ENCODE peak calls at places on chromosomes 16 and 17, in six cellular contexts. X, G, T, Q, V and I are unnamed samples. For H3K9me2, the result is how much of the 10 kb centered on the place peaks cover.

GRCh38 chr16:51151951-51152663 is 1.0 kb upstream of the SALL1 start:
- DNase-seq in X (peak), G (no peak), T (peak), Q (no peak), V (no peak), I (no peak)

GRCh38 chr17:57552114-57552601 is 192.9 kb downstream of the CCDC182 start:
- DNase-seq in X (peak), G (no peak), T (peak), Q (no peak), V (no peak), I (no peak)

GRCh38 chr17:39239640-39240314 is 14.0 kb upstream of the STAC2 start:
- DNase-seq in X (no peak), G (peak), T (peak), Q (peak), V (peak), I (peak)

GRCh38 chr16:1425616-1426370 is 5.1 kb upstream of the PERCC1 start:
- DNase-seq in X (no peak), G (no peak), T (no peak), Q (no peak), V (no peak), I (no peak)

GRCh38 chr17:5874486-5874885 is 195.7 kb upstream of the WSCD1 start:
- DNase-seq in X (no peak), G (no peak), T (no peak), Q (no peak), V (no peak), I (no peak)

GRCh38 chr17:34252138-34252889 is 2.8 kb upstream of the CCL2 start:
- DNase-seq in X (peak), G (no peak), T (peak), Q (no peak), V (no peak), I (no peak)

GRCh38 chr17:40430272-40431230 is 12.7 kb upstream of the IGFBP4 start:
- DNase-seq in X (no peak), G (no peak), T (no peak), Q (no peak), V (no peak), I (no peak)

GRCh38 chr16:82995927-82996441 is 369.2 kb downstream of the CDH13 start:
- DNase-seq in X (peak), G (no peak), T (peak), Q (no peak), V (no peak), I (no peak)

GRCh38 chr16:49587051-49587450 is 213.4 kb downstream of the C16orf78 start:
- DNase-seq in X (no peak), G (no peak), T (no peak), Q (no peak), V (no peak), I (no peak)

GRCh38 chr16:4624827-4625616 is 396 bp downstream of the MGRN1 start:
- DNase-seq in X (peak), G (peak), T (peak), Q (peak), V (no peak), I (no peak)

GRCh38 chr16:72372082-72372615 is 200.2 kb upstream of the PMFBP1 start:
- DNase-seq in X (no peak), G (no peak), T (no peak), Q (no peak), V (no peak), I (no peak)

GRCh38 chr17:50541916-50542688 is 4.9 kb upstream of the SPATA20 start:
- DNase-seq in X (peak), G (peak), T (peak), Q (peak), V (no peak), I (peak)

GRCh38 chr17:71632328-71632727 is 488.5 kb upstream of the SOX9 start:
- DNase-seq in X (peak), G (peak), T (no peak), Q (no peak), V (peak), I (peak)

GRCh38 chr17:4833941-4834501 is 881 bp downstream of the MINK1 start:
- DNase-seq in X (peak), G (peak), T (peak), Q (no peak), V (no peak), I (peak)

GRCh38 chr17:73532441-73532901 is 111.8 kb downstream of the SDK2 start:
- DNase-seq in X (no peak), G (no peak), T (no peak), Q (no peak), V (no peak), I (no peak)

GRCh38 chr17:68375566-68375965 is 81.7 kb downstream of the WIPI1 start:
- DNase-seq in X (no peak), G (no peak), T (no peak), Q (no peak), V (no peak), I (no peak)

GRCh38 chr16:1125471-1125870 is 27.4 kb upstream of the CACNA1H start:
- DNase-seq in X (peak), G (peak), T (peak), Q (no peak), V (peak), I (peak)

GRCh38 chr17:81563861-81564586 is 11.9 kb upstream of the FAAP100 start:
- DNase-seq in X (peak), G (no peak), T (no peak), Q (no peak), V (no peak), I (no peak)
- H3K27ac ChIP-seq in X (peak), G (no peak), T (peak), Q (no peak), V (no peak), I (no peak)

DNA sequence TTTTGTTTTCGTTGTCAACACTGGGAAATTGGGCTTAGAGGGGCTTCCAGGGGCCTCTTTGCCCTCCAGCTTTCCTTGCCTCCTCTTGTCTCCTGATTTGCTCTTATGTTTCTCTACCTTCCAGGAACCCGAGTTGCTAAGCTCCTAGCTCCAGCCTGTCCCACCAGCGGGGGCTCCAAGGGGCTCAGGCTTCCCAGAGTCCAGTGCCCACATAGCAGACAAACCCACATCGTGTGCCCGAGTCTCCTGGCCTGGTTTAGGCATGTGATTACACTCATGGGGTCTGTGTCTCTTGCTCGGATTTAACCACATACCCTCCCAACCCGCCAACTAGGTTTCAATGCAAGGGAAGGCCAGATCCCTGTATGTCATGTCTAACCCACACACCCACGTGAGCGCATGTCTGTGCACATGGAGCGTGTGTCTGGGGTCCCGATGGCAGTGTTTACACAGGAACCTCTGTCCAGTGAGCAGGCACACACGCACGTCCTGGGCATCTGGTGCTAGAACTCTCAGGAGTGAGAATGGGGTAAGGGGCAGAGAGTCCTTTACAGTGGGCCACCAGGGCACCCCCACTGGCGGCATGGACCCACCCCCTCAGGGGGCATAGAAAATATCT is 76.1 kb upstream of the MED9 start:
- DNase-seq in X (no peak), G (no peak), T (no peak), Q (no peak), V (no peak), I (no peak)
- H2AFZ ChIP-seq in X (no peak), G (no peak), T (no peak), Q (no peak), V (no peak), I (no peak)

GRCh38 chr16:11768850-11769249 is 26.2 kb upstream of the TXNDC11 start:
- DNase-seq in X (no peak), G (no peak), T (no peak), Q (peak), V (no peak), I (no peak)
- H3K9me2 ChIP-seq in X (under half), G (under half), T (under half), Q (under half), V (under half), I (under half)

GRCh38 chr16:66292241-66292935 is 74.1 kb upstream of the CDH5 start:
- DNase-seq in X (no peak), G (no peak), T (no peak), Q (no peak), V (no peak), I (no peak)
- H3K27ac ChIP-seq in X (no peak), G (no peak), T (no peak), Q (no peak), V (no peak), I (no peak)

DNA sequence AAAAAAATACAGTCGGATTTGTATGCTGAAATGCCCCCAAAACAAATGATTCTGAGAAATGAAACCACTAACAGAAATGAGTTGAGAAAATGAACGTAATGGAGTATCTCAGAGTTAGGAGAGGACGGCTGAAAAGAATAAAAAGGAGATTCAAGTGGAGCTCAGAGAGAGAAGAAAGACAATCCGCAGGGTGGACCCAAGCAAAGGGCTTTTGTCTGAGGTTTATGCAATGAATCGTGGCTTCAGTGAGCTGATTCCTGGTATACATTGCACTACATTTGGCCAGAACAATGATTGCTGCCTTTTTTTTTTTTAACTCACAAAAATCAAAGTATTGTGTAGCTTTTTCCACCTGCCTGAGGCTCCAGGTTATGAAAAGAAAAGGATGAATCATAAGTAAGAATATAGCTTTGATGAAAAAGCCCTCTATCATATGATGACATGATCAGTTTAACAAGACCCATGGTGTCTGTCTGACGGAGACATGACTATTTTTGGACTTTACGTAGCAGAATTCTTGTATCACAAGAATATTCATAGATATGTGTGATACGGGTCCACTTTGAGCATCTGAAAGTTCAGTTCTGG is 4.4 kb upstream of the MED9 start:
- DNase-seq in X (no peak), G (no peak), T (no peak), Q (no peak), V (no peak), I (peak)
- H2AFZ ChIP-seq in X (peak), G (no peak), T (no peak), Q (no peak), V (no peak), I (peak)

GRCh38 chr16:48559462-48560211 is 50.3 kb downstream of the N4BP1 start:
- DNase-seq in X (no peak), G (no peak), T (no peak), Q (no peak), V (no peak), I (no peak)
- H3K9me2 ChIP-seq in X (under half), G (under half), T (under half), Q (under half), V (under half), I (under half)